ENCODE peak calls at places on chromosomes 2 and 18, in nine cellular contexts. H, C, V, A, R, D, T, K and M are unnamed samples.

GRCh38 chr2:39625927-39626270 is 39.8 kb upstream of the TMEM178A start:
- DNase-seq in K (no peak), V (no peak), R (no peak), T (no peak), D (no peak), C (no peak), H (no peak), A (no peak), M (no peak)

GRCh38 chr2:174205562-174205961 is 42.8 kb downstream of the OLA1 start:
- DNase-seq in T (no peak), C (no peak), D (no peak), H (no peak), V (no peak), A (no peak), R (no peak), K (no peak), M (no peak)

GRCh38 chr2:241595600-241596140 is 37.1 kb downstream of the BOK start:
- DNase-seq in C (no peak), T (no peak), A (peak; percentile 61), K (no peak), H (peak; percentile 36), D (no peak), V (no peak), R (no peak), M (no peak)

GRCh38 chr2:71379086-71379485 is 47.5 kb downstream of the ZNF638 start:
- DNase-seq in H (no peak), V (no peak), R (no peak), D (no peak), K (no peak), A (no peak), C (no peak), T (no peak), M (no peak)

GRCh38 chr2:45494275-45494977 is 116.6 kb downstream of the SRBD1 start:
- DNase-seq in R (no peak), K (no peak), V (no peak), T (no peak), A (peak; percentile 86), C (peak; percentile 46), H (peak; percentile 29), D (peak; percentile 9), M (peak; percentile 72)

GRCh38 chr2:240249423-240250149 is 109.1 kb upstream of the OTOS start:
- DNase-seq in A (no peak), H (peak; percentile 47), R (no peak), C (peak; percentile 3), T (no peak), D (no peak), V (no peak), K (no peak), M (no peak)

GRCh38 chr18:24176727-24177416 is 38.0 kb downstream of the CABYR start:
- DNase-seq in C (peak; percentile 67), D (peak; percentile 21), H (peak; percentile 80), V (no peak), R (peak; percentile 3), A (peak; percentile 94), K (peak; percentile 8), T (peak; percentile 11), M (peak; percentile 30)

GRCh38 chr2:136141510-136142154 is 23.7 kb upstream of the CXCR4 start:
- DNase-seq in D (peak; percentile 95), A (no peak), K (no peak), V (no peak), T (no peak), C (no peak), H (no peak), R (no peak), M (peak; percentile 94)